ENCODE peak calls at places on chromosomes 12 and 14, in seven cellular contexts. B is Peyer's patch, X is gastrocnemius medialis, T is right lobe of liver, I is ovary, Y is IMR-90, Z is suprapubic skin. O is an unnamed sample. For H3K4me1, the result is how much of the 10 kb centered on the place peaks cover.

GRCh38 chr14:100586520-100587247 is 533 bp downstream of the BEGAIN start:
- DNase-seq in B (peak), X (no peak), T (no peak), I (peak), Y (no peak), Z (peak), O (no peak)

GRCh38 chr12:87678453-87678852 is 350.7 kb downstream of the C12orf50 start:
- DNase-seq in B (no peak), X (no peak), T (no peak), I (no peak), Y (peak), Z (no peak), O (no peak)

GRCh38 chr14:64878775-64879634 is 702 bp downstream of the SPTB start:
- DNase-seq in B (no peak), X (no peak), T (no peak), I (no peak), Y (no peak), Z (peak), O (no peak)

GRCh38 chr12:106896603-106897002 is 59.1 kb upstream of the TMEM263 start:
- DNase-seq in B (no peak), X (no peak), T (no peak), I (no peak), Y (no peak), Z (no peak), O (no peak)

GRCh38 chr12:103751600-103751999 is 89.4 kb downstream of the NT5DC3 start:
- DNase-seq in B (no peak), X (no peak), T (no peak), I (no peak), Y (peak), Z (no peak), O (no peak)

GRCh38 chr12:6863586-6864321 is 3.6 kb upstream of the TPI1 start:
- DNase-seq in B (no peak), X (no peak), T (no peak), I (no peak), Y (no peak), Z (no peak), O (no peak)

GRCh38 chr12:12350868-12351463 is 924 bp upstream of the MANSC1 start:
- DNase-seq in B (no peak), X (no peak), T (no peak), I (no peak), Y (peak), Z (no peak), O (no peak)

GRCh38 chr12:50720085-50720484 is 43.8 kb upstream of the ATF1 start:
- DNase-seq in B (no peak), X (no peak), T (no peak), I (no peak), Y (peak), Z (no peak), O (no peak)

GRCh38 chr14:20652996-20653975 is 11.8 kb upstream of the OR6S1 start:
- DNase-seq in B (no peak), X (no peak), T (no peak), I (peak), Y (peak), Z (no peak), O (no peak)

GRCh38 chr12:105698047-105698446 is 367.6 kb downstream of the C12orf75 start:
- DNase-seq in B (no peak), X (no peak), T (no peak), I (no peak), Y (no peak), Z (no peak), O (no peak)

GRCh38 chr12:14561677-14562076 is 6.0 kb downstream of the PLBD1 start:
- DNase-seq in B (no peak), X (no peak), T (no peak), I (no peak), Y (no peak), Z (no peak), O (no peak)

GRCh38 chr12:15050664-15051063 is 77.8 kb downstream of the PDE6H start:
- DNase-seq in B (no peak), X (no peak), T (no peak), I (no peak), Y (no peak), Z (no peak), O (no peak)

GRCh38 chr12:76549131-76549530 is 10.4 kb downstream of the OSBPL8 start:
- DNase-seq in B (no peak), X (no peak), T (no peak), I (no peak), Y (peak), Z (no peak), O (no peak)

GRCh38 chr14:61607570-61608244 is 87.6 kb upstream of the HIF1A start:
- DNase-seq in B (no peak), X (no peak), T (no peak), I (no peak), Y (no peak), Z (no peak), O (no peak)

GRCh38 chr14:67187826-67188225 is 1.4 kb upstream of the GARIN2 start:
- DNase-seq in B (no peak), X (no peak), T (no peak), I (no peak), Y (peak), Z (no peak), O (no peak)

GRCh38 chr14:21192447-21192822 is 36.6 kb upstream of the OR5AU1 start:
- DNase-seq in B (no peak), X (no peak), T (no peak), I (no peak), Y (no peak), Z (no peak), O (no peak)

GRCh38 chr12:9326085-9326484 is 117.9 kb upstream of the PZP start:
- DNase-seq in B (no peak), X (no peak), T (no peak), I (no peak), Y (no peak), Z (no peak), O (no peak)

GRCh38 chr12:52672321-52672933 is 7.8 kb downstream of the KRT1 start:
- DNase-seq in B (no peak), X (no peak), T (no peak), I (no peak), Y (no peak), Z (no peak), O (no peak)

GRCh38 chr12:6230321-6231110 is 30.3 kb downstream of the CD9 start:
- DNase-seq in B (no peak), X (peak), T (no peak), I (no peak), Y (no peak), Z (peak), O (peak)

GRCh38 chr12:104669851-104670337 is 213.1 kb downstream of the CHST11 start:
- DNase-seq in B (no peak), X (no peak), T (no peak), I (peak), Y (peak), Z (no peak), O (no peak)

GRCh38 chr14:54564799-54565235 is 2.1 kb upstream of the SAMD4A start:
- DNase-seq in B (no peak), X (no peak), T (no peak), I (no peak), Y (peak), Z (no peak), O (no peak)

GRCh38 chr12:60935981-60936761 is 1324.0 kb upstream of the USP15 start:
- DNase-seq in B (no peak), X (no peak), T (no peak), I (no peak), Y (no peak), Z (no peak), O (no peak)

GRCh38 chr12:94841171-94841570 is 162.3 kb downstream of the NDUFA12 start:
- DNase-seq in B (no peak), X (no peak), T (no peak), I (no peak), Y (no peak), Z (no peak), O (no peak)

GRCh38 chr14:100915582-100915981 is 12.1 kb upstream of the RTL1 start:
- DNase-seq in B (no peak), X (no peak), T (no peak), I (no peak), Y (no peak), Z (no peak), O (no peak)

GRCh38 chr14:89504084-89504483 is 87.1 kb upstream of the FOXN3 start:
- DNase-seq in B (no peak), X (no peak), T (no peak), I (no peak), Y (peak), Z (no peak), O (no peak)

GRCh38 chr14:95675486-95675885 is 10.7 kb upstream of the TCL1B start:
- DNase-seq in B (no peak), X (no peak), T (no peak), I (no peak), Y (no peak), Z (no peak), O (no peak)

GRCh38 chr12:75446857-75447256 is 33.7 kb upstream of the GLIPR1 start:
- DNase-seq in B (no peak), X (no peak), T (no peak), I (no peak), Y (peak), Z (no peak), O (no peak)

GRCh38 chr12:45039757-45040156 is 11.1 kb downstream of the DBX2 start:
- DNase-seq in B (no peak), X (no peak), T (no peak), I (no peak), Y (no peak), Z (no peak), O (no peak)

GRCh38 chr12:105083551-105084105 is 630 bp downstream of the ALDH1L2 start:
- DNase-seq in B (peak), X (peak), T (no peak), I (peak), Y (peak), Z (peak), O (no peak)

GRCh38 chr12:93079976-93080375 is 150.9 kb upstream of the EEA1 start:
- DNase-seq in B (no peak), X (no peak), T (no peak), I (no peak), Y (no peak), Z (no peak), O (no peak)

GRCh38 chr12:46318037-46318436 is 49.2 kb upstream of the SLC38A1 start:
- DNase-seq in B (no peak), X (no peak), T (no peak), I (no peak), Y (no peak), Z (no peak), O (no peak)

DNA sequence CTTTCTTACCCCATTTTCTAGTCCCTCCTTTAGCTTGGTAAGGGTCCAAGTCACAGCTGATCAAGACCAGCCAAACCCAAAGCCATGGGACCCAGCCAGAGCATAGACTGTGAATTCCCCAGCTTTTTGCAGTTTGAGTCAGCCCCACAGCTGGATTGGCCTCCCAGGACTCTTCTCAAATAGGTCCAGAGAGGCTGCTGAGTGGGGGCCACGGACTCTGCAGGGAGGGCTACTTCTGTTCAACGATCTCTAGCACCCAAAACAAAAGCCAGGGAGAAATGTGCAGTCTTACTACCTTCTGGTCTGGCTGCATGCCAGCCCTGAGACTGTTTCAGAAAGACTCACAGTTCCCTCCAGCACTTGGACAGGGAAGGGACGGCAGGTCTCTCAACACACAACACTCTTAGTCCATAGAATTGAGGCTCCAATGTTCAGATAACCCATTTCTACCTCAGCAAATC is 1.6 kb downstream of the VDR start:
- DNase-seq in B (peak), X (no peak), T (no peak), I (no peak), Y (peak), Z (no peak), O (no peak)
- H3K4me1 ChIP-seq in B (under half), X (under half), T (under half), I (under half), Y (under half), Z (half or more), O (under half)

GRCh38 chr12:72974954-72975555 is 702.9 kb downstream of the TRHDE start:
- DNase-seq in B (no peak), X (no peak), T (no peak), I (no peak), Y (no peak), Z (no peak), O (no peak)
- TF ChIP-seq CTCF in B (no peak), X (no peak), T (no peak), I (no peak), Y (no peak), Z (no peak), O (no peak)

DNA sequence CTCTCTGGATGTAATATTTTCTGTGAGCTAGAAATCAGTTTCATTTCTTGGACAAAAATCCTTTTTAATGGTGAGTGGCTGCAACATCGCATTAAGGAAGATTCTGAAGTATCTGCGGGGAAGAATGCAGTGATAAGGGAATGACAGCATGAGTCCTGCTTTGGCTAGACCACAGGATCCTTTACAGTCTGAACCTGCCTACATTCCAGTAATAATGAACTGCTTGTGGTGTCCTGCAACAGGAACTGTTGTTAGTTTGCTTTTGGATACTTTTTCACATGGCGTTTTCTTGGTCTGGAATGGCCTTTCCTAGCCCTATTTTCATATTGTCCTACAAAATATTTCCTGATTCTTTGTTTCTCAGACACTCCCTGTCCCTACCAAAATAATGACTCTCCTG is 15.7 kb downstream of the MDM2 start:
- DNase-seq in B (no peak), X (no peak), T (no peak), I (no peak), Y (no peak), Z (no peak), O (no peak)
- TF ChIP-seq POLR2A in B (no peak), X (no peak), T (no peak), I (no peak), Y (no peak), Z (no peak), O (no peak)

GRCh38 chr12:96026331-96026730 is 9.1 kb downstream of the LTA4H start:
- DNase-seq in B (no peak), X (no peak), T (no peak), I (no peak), Y (no peak), Z (no peak), O (no peak)
- H3K4me1 ChIP-seq in B (under half), X (under half), T (under half), I (under half), Y (under half), Z (under half), O (under half)

O was measured in esophagus squamous epithelium.